ENCODE peak calls at places on chromosomes 5 and 9, in nine cellular contexts. L is substantia nigra; O is EL; T is kidney epithelial cell; H is activated CD4-positive, CD25-positive, alpha-beta regulatory T cell; U is activated naive CD4-positive, alpha-beta T cell treated with anti-CD3 and anti-CD28 coated beads, Interleukin-2, amount 50 U/mL, for 72 hours; S is HT1080; J is stimulated activated CD8-positive, alpha-beta memory T cell treated with anti-CD3 and anti-CD28 coated beads, Interleukin-15, amount 100 ng/mL, for 4 hours; N is NCI-H2107. Q is an unnamed sample.

GRCh38 chr5:139664727-139665351 is 16.7 kb downstream of the CXXC5 start:
- DNase-seq in L (no peak), O (no peak), T (no peak), H (no peak), U (no peak), S (no peak), J (no peak), N (no peak), Q (no peak)

GRCh38 chr9:104313396-104314110 is 190.5 kb upstream of the OR13F1 start:
- DNase-seq in L (no peak), O (no peak), T (no peak), H (no peak), U (no peak), S (no peak), J (no peak), N (no peak), Q (no peak)

GRCh38 chr5:64506567-64507321 is 929 bp downstream of the RGS7BP start:
- DNase-seq in L (no peak), O (no peak), T (no peak), H (no peak), U (peak), S (no peak), J (no peak), N (no peak), Q (no peak)

GRCh38 chr5:65483474-65484346 is 2.0 kb upstream of the ADAMTS6 start:
- DNase-seq in L (no peak), O (peak), T (no peak), H (no peak), U (no peak), S (peak), J (no peak), N (no peak), Q (no peak)

GRCh38 chr5:69046375-69046957 is 47.3 kb upstream of the SLC30A5 start:
- DNase-seq in L (no peak), O (peak), T (no peak), H (no peak), U (no peak), S (peak), J (no peak), N (no peak), Q (no peak)

GRCh38 chr5:61471352-61471751 is 139.3 kb downstream of the ZSWIM6 start:
- DNase-seq in L (no peak), O (no peak), T (no peak), H (no peak), U (no peak), S (no peak), J (no peak), N (no peak), Q (no peak)

GRCh38 chr9:125747765-125748510 is 765 bp downstream of the PBX3 start:
- DNase-seq in L (no peak), O (peak), T (no peak), H (no peak), U (peak), S (no peak), J (no peak), N (no peak), Q (no peak)

GRCh38 chr5:159218595-159219023 is 9.3 kb upstream of the RNF145 start:
- DNase-seq in L (no peak), O (peak), T (no peak), H (no peak), U (no peak), S (no peak), J (no peak), N (no peak), Q (no peak)

GRCh38 chr9:81213456-81213855 is 475.9 kb downstream of the TLE1 start:
- DNase-seq in L (no peak), O (no peak), T (no peak), H (no peak), U (no peak), S (no peak), J (no peak), N (no peak), Q (no peak)

GRCh38 chr5:79702606-79703380 is 13.2 kb downstream of the CMYA5 start:
- DNase-seq in L (no peak), O (peak), T (no peak), H (no peak), U (no peak), S (no peak), J (no peak), N (no peak), Q (no peak)

GRCh38 chr5:10563940-10564837 is at the start of gene ANKRD33B:
- DNase-seq in L (no peak), O (peak), T (no peak), H (peak), U (peak), S (peak), J (peak), N (no peak), Q (peak)